ENCODE peak calls at places on chromosome 5, in six cellular contexts. One of them, this sample, is unnamed. For H3K4me1, the result is how much of the 10 kb centered on the place peaks cover.

GRCh38 chr5:62354028-62354874 is 48.2 kb downstream of the KIF2A start:
- DNase-seq in transverse colon: no peak
- DNase-seq in HCT116: peak
- DNase-seq in CD4-positive, CD25-positive, alpha-beta regulatory T cell: peak
- DNase-seq in cardiac muscle cell: peak
- DNase-seq in pancreas: no peak
- DNase-seq in this sample: no peak

GRCh38 chr5:141186897-141187512 is at the start of gene PCDHB9:
- DNase-seq in transverse colon: no peak
- DNase-seq in HCT116: peak
- DNase-seq in CD4-positive, CD25-positive, alpha-beta regulatory T cell: peak
- DNase-seq in cardiac muscle cell: peak
- DNase-seq in pancreas: no peak
- DNase-seq in this sample: no peak

GRCh38 chr5:12214631-12215030 is 310.4 kb upstream of the CTNND2 start:
- DNase-seq in transverse colon: no peak
- DNase-seq in HCT116: no peak
- DNase-seq in CD4-positive, CD25-positive, alpha-beta regulatory T cell: no peak
- DNase-seq in cardiac muscle cell: no peak
- DNase-seq in pancreas: no peak
- DNase-seq in this sample: no peak

GRCh38 chr5:29169851-29170250 is 2023.6 kb upstream of the CDH6 start:
- DNase-seq in transverse colon: no peak
- DNase-seq in HCT116: no peak
- DNase-seq in CD4-positive, CD25-positive, alpha-beta regulatory T cell: no peak
- DNase-seq in cardiac muscle cell: no peak
- DNase-seq in pancreas: no peak
- DNase-seq in this sample: no peak

GRCh38 chr5:60583598-60583997 is 116.4 kb downstream of the DEPDC1B start:
- DNase-seq in transverse colon: no peak
- DNase-seq in HCT116: no peak
- DNase-seq in CD4-positive, CD25-positive, alpha-beta regulatory T cell: no peak
- DNase-seq in cardiac muscle cell: no peak
- DNase-seq in pancreas: no peak
- DNase-seq in this sample: no peak

GRCh38 chr5:50694027-50694590 is 27.7 kb downstream of the PARP8 start:
- DNase-seq in transverse colon: no peak
- DNase-seq in HCT116: no peak
- DNase-seq in CD4-positive, CD25-positive, alpha-beta regulatory T cell: no peak
- DNase-seq in cardiac muscle cell: no peak
- DNase-seq in pancreas: no peak
- DNase-seq in this sample: no peak

GRCh38 chr5:120808606-120809005 is 344.5 kb downstream of the PRR16 start:
- DNase-seq in transverse colon: no peak
- DNase-seq in HCT116: no peak
- DNase-seq in CD4-positive, CD25-positive, alpha-beta regulatory T cell: no peak
- DNase-seq in cardiac muscle cell: no peak
- DNase-seq in pancreas: no peak
- DNase-seq in this sample: no peak

GRCh38 chr5:150734579-150735384 is 24.0 kb downstream of the DCTN4 start:
- DNase-seq in transverse colon: peak
- DNase-seq in HCT116: no peak
- DNase-seq in CD4-positive, CD25-positive, alpha-beta regulatory T cell: no peak
- DNase-seq in cardiac muscle cell: no peak
- DNase-seq in pancreas: peak
- DNase-seq in this sample: peak

GRCh38 chr5:128341056-128341455 is 197.0 kb downstream of the FBN2 start:
- DNase-seq in transverse colon: no peak
- DNase-seq in HCT116: no peak
- DNase-seq in CD4-positive, CD25-positive, alpha-beta regulatory T cell: no peak
- DNase-seq in cardiac muscle cell: peak
- DNase-seq in pancreas: no peak
- DNase-seq in this sample: no peak

GRCh38 chr5:146076455-146076854 is 28.9 kb downstream of the PLAC8L1 start:
- DNase-seq in transverse colon: no peak
- DNase-seq in HCT116: no peak
- DNase-seq in CD4-positive, CD25-positive, alpha-beta regulatory T cell: no peak
- DNase-seq in cardiac muscle cell: no peak
- DNase-seq in pancreas: no peak
- DNase-seq in this sample: no peak

GRCh38 chr5:158958048-158958994 is 141.4 kb downstream of the EBF1 start:
- DNase-seq in transverse colon: no peak
- DNase-seq in HCT116: no peak
- DNase-seq in CD4-positive, CD25-positive, alpha-beta regulatory T cell: no peak
- DNase-seq in cardiac muscle cell: no peak
- DNase-seq in pancreas: no peak
- DNase-seq in this sample: no peak

GRCh38 chr5:181236954-181237641 is 6.6 kb downstream of the RACK1 start:
- DNase-seq in transverse colon: no peak
- DNase-seq in HCT116: no peak
- DNase-seq in CD4-positive, CD25-positive, alpha-beta regulatory T cell: no peak
- DNase-seq in cardiac muscle cell: no peak
- DNase-seq in pancreas: no peak
- DNase-seq in this sample: no peak

GRCh38 chr5:50751064-50751657 is 84.7 kb downstream of the PARP8 start:
- DNase-seq in transverse colon: peak
- DNase-seq in HCT116: peak
- DNase-seq in CD4-positive, CD25-positive, alpha-beta regulatory T cell: peak
- DNase-seq in cardiac muscle cell: peak
- DNase-seq in pancreas: no peak
- DNase-seq in this sample: no peak

GRCh38 chr5:73940026-73940425 is 314.0 kb downstream of the ARHGEF28 start:
- DNase-seq in transverse colon: no peak
- DNase-seq in HCT116: no peak
- DNase-seq in CD4-positive, CD25-positive, alpha-beta regulatory T cell: no peak
- DNase-seq in cardiac muscle cell: peak
- DNase-seq in pancreas: no peak
- DNase-seq in this sample: no peak

GRCh38 chr5:88940712-88941111 is 57.7 kb upstream of the MEF2C start:
- DNase-seq in transverse colon: no peak
- DNase-seq in HCT116: no peak
- DNase-seq in CD4-positive, CD25-positive, alpha-beta regulatory T cell: no peak
- DNase-seq in cardiac muscle cell: no peak
- DNase-seq in pancreas: no peak
- DNase-seq in this sample: no peak

GRCh38 chr5:119412828-119413227 is 39.5 kb upstream of the HSD17B4 start:
- DNase-seq in transverse colon: peak
- DNase-seq in HCT116: no peak
- DNase-seq in CD4-positive, CD25-positive, alpha-beta regulatory T cell: no peak
- DNase-seq in cardiac muscle cell: no peak
- DNase-seq in pancreas: no peak
- DNase-seq in this sample: no peak

GRCh38 chr5:14215901-14216300 is 72.8 kb downstream of the TRIO start:
- DNase-seq in transverse colon: no peak
- DNase-seq in HCT116: no peak
- DNase-seq in CD4-positive, CD25-positive, alpha-beta regulatory T cell: no peak
- DNase-seq in cardiac muscle cell: no peak
- DNase-seq in pancreas: no peak
- DNase-seq in this sample: no peak
- H3K4me1 ChIP-seq in transverse colon: under half
- H3K4me1 ChIP-seq in HCT116: under half
- H3K4me1 ChIP-seq in CD4-positive, CD25-positive, alpha-beta regulatory T cell: under half
- H3K4me1 ChIP-seq in cardiac muscle cell: under half
- H3K4me1 ChIP-seq in pancreas: under half
- H3K4me1 ChIP-seq in this sample: under half

DNA sequence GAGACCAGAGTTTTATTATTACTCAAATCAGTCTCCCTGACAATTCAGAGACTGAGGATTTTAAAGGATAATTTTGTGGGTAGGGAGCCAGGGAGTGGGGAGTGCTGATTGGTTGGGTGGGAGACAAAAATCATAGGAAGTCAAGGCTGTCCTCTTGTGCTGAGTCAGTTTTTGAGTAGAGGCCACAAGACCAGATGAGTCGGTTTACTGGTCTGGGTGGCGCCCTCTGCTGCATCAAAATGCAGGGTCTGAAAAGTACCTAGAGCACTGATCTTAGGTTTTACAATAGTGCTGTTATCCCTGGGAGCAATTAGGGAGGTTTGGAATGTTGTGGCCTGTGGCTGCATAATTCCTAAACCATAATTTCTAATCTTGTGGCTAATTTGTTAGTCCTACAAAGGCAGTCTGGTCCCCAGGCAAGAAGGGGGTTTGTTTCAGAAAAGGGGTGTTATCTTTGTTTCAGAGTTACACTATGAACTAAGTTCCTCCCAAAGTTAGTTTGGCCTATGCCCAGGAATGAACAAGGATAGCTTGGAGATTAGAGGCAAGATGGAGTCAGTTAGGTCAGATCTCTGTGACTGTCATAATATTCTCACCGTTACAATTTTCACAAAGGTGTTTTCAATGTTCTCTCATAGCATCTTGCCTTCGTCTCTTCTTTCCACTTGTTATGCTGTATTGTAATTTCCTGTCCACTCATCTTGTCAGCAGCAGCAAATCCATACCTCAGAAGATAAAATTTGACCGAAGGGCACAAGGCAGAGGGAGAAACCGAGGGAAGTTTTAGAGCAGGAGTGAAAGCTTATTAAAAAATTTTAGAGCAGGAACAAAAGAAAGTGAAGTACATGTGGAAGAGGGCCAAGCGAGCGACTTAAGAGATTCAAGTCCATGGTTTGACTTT is 59.2 kb upstream of the CLINT1 start:
- DNase-seq in transverse colon: peak
- DNase-seq in HCT116: peak
- DNase-seq in CD4-positive, CD25-positive, alpha-beta regulatory T cell: peak
- DNase-seq in cardiac muscle cell: peak
- DNase-seq in pancreas: peak
- DNase-seq in this sample: peak
- H3K27ac ChIP-seq in transverse colon: peak
- H3K27ac ChIP-seq in HCT116: no peak
- H3K27ac ChIP-seq in CD4-positive, CD25-positive, alpha-beta regulatory T cell: peak
- H3K27ac ChIP-seq in cardiac muscle cell: no peak
- H3K27ac ChIP-seq in pancreas: no peak
- H3K27ac ChIP-seq in this sample: no peak

GRCh38 chr5:138018844-138019243 is 14.0 kb downstream of the FAM13B start:
- DNase-seq in transverse colon: no peak
- DNase-seq in HCT116: no peak
- DNase-seq in CD4-positive, CD25-positive, alpha-beta regulatory T cell: no peak
- DNase-seq in cardiac muscle cell: peak
- DNase-seq in pancreas: no peak
- DNase-seq in this sample: no peak

GRCh38 chr5:138021771-138022170 is 11.1 kb downstream of the FAM13B start:
- DNase-seq in transverse colon: no peak
- DNase-seq in HCT116: no peak
- DNase-seq in CD4-positive, CD25-positive, alpha-beta regulatory T cell: no peak
- DNase-seq in cardiac muscle cell: no peak
- DNase-seq in pancreas: no peak
- DNase-seq in this sample: no peak

GRCh38 chr5:138025285-138025684 is 7.6 kb downstream of the FAM13B start:
- DNase-seq in transverse colon: no peak
- DNase-seq in HCT116: no peak
- DNase-seq in CD4-positive, CD25-positive, alpha-beta regulatory T cell: no peak
- DNase-seq in cardiac muscle cell: no peak
- DNase-seq in pancreas: no peak
- DNase-seq in this sample: no peak

GRCh38 chr5:138022912-138023311 is 10.0 kb downstream of the FAM13B start:
- DNase-seq in transverse colon: no peak
- DNase-seq in HCT116: no peak
- DNase-seq in CD4-positive, CD25-positive, alpha-beta regulatory T cell: no peak
- DNase-seq in cardiac muscle cell: no peak
- DNase-seq in pancreas: no peak
- DNase-seq in this sample: no peak

DNA sequence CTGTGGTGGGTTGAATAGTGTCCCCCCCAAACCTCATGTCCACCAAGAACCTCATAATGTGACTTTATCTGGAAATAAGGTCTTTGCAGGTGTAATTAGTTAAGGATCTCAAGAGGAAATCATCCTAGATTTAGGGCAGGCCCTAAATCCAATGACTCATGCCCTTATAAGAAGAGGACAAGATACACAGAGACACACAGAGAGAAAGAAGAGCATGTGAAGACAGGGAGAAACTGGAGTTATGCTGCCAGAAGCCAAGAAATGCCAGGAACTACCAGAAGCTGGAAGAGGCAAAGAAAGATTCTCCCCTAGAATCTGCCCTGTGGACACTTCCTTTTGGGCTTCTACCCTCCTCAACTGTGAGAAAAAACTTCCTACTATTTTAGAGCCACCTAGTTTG is 8.8 kb downstream of the FAM13B start:
- DNase-seq in transverse colon: no peak
- DNase-seq in HCT116: no peak
- DNase-seq in CD4-positive, CD25-positive, alpha-beta regulatory T cell: no peak
- DNase-seq in cardiac muscle cell: no peak
- DNase-seq in pancreas: no peak
- DNase-seq in this sample: no peak
- H3K4me1 ChIP-seq in transverse colon: under half
- H3K4me1 ChIP-seq in HCT116: under half
- H3K4me1 ChIP-seq in CD4-positive, CD25-positive, alpha-beta regulatory T cell: half or more
- H3K4me1 ChIP-seq in cardiac muscle cell: under half
- H3K4me1 ChIP-seq in pancreas: under half
- H3K4me1 ChIP-seq in this sample: under half

DNA sequence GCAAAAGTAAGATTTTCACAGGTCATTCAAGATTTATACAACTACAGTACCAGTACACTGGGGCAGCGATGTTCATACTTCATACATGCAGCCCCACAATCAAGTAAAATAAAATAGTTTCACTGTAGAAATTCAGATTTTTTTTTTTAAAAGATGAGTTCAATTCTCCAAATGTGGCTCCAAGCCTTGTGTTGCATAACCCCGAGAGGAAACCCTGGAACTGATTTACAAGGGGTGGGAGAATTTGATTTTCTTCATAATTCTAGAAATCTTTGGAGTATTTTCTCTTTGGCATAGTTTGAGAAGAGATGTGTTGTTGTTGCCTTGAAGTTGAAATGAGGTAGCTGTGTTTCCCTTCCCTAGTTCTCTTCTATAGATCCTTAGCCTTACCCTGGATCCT is 3.0 kb downstream of the RHOBTB3 start:
- DNase-seq in transverse colon: no peak
- DNase-seq in HCT116: no peak
- DNase-seq in CD4-positive, CD25-positive, alpha-beta regulatory T cell: no peak
- DNase-seq in cardiac muscle cell: no peak
- DNase-seq in pancreas: no peak
- DNase-seq in this sample: no peak
- H3K27ac ChIP-seq in transverse colon: peak
- H3K27ac ChIP-seq in HCT116: no peak
- H3K27ac ChIP-seq in CD4-positive, CD25-positive, alpha-beta regulatory T cell: no peak
- H3K27ac ChIP-seq in cardiac muscle cell: peak
- H3K27ac ChIP-seq in pancreas: peak
- H3K27ac ChIP-seq in this sample: no peak

GRCh38 chr5:139298242-139298641 is 4.7 kb downstream of the MATR3 start:
- DNase-seq in transverse colon: no peak
- DNase-seq in HCT116: no peak
- DNase-seq in CD4-positive, CD25-positive, alpha-beta regulatory T cell: no peak
- DNase-seq in cardiac muscle cell: no peak
- DNase-seq in pancreas: no peak
- DNase-seq in this sample: peak
- H3K4me1 ChIP-seq in transverse colon: under half
- H3K4me1 ChIP-seq in HCT116: under half
- H3K4me1 ChIP-seq in CD4-positive, CD25-positive, alpha-beta regulatory T cell: half or more
- H3K4me1 ChIP-seq in cardiac muscle cell: half or more
- H3K4me1 ChIP-seq in pancreas: under half
- H3K4me1 ChIP-seq in this sample: under half